ENCODE peak calls at places on chromosomes 13 and 19, in six cellular contexts. T is A549, I is GM12878, Y is K562, M is HepG2, L is endothelial cell of umbilical vein. D is an unnamed sample.

GRCh38 chr13:91719033-91719432 is 320.6 kb downstream of the GPC5 start:
- DNase-seq in L (peak), M (no peak), T (peak), Y (peak), I (no peak), D (peak)

GRCh38 chr13:102369303-102369702 is 32.5 kb downstream of the FGF14 start:
- DNase-seq in Y (peak), I (no peak), L (no peak), T (peak), M (no peak), D (peak)

GRCh38 chr13:50910483-50910805 is 853 bp downstream of the RNASEH2B start:
- DNase-seq in M (peak), T (peak), L (peak), I (no peak), Y (peak), D (peak)

GRCh38 chr19:47628058-47628771 is 19.3 kb downstream of the BICRA start:
- DNase-seq in I (no peak), L (no peak), T (no peak), Y (no peak), M (no peak), D (no peak)

GRCh38 chr13:94198666-94199065 is 280.8 kb downstream of the DCT start:
- DNase-seq in M (no peak), Y (no peak), L (no peak), I (no peak), T (no peak), D (no peak)

GRCh38 chr19:2089001-2089711 is 7.0 kb downstream of the MOB3A start:
- DNase-seq in Y (no peak), I (peak), T (no peak), L (peak), M (no peak), D (peak)

GRCh38 chr19:45152504-45153338 is 8.1 kb downstream of the NKPD1 start:
- DNase-seq in M (no peak), T (no peak), Y (no peak), L (peak), I (no peak), D (no peak)

GRCh38 chr13:113838711-113839201 is 25.1 kb downstream of the GAS6 start:
- DNase-seq in M (no peak), Y (no peak), I (no peak), T (no peak), L (no peak), D (no peak)

GRCh38 chr19:49069026-49069425 is 3.5 kb downstream of the KCNA7 start:
- DNase-seq in I (no peak), L (no peak), T (no peak), M (no peak), Y (no peak), D (no peak)

GRCh38 chr13:19959141-19959830 is 759 bp downstream of the ZMYM2 start:
- DNase-seq in T (peak), Y (peak), M (peak), L (peak), I (no peak), D (peak)

GRCh38 chr13:49995535-49996165 is 1.2 kb upstream of the TRIM13 start:
- DNase-seq in M (no peak), L (peak), T (no peak), I (peak), Y (no peak), D (peak)

GRCh38 chr13:112719016-112719415 is 29.2 kb downstream of the ATP11A start:
- DNase-seq in T (no peak), L (peak), Y (no peak), M (no peak), I (no peak), D (no peak)

GRCh38 chr13:112996671-112997091 is 27.7 kb downstream of the MCF2L start:
- DNase-seq in T (no peak), L (no peak), M (no peak), I (no peak), Y (no peak), D (no peak)

GRCh38 chr13:49183672-49184315 is 36.3 kb upstream of the MLNR start:
- DNase-seq in M (no peak), Y (no peak), T (no peak), I (no peak), L (peak), D (no peak)

GRCh38 chr19:49677232-49677881 is at the start of gene PRMT1:
- DNase-seq in M (peak), Y (peak), I (no peak), L (no peak), T (peak), D (peak)

GRCh38 chr13:58181111-58181510 is 549.6 kb downstream of the PCDH17 start:
- DNase-seq in I (no peak), Y (no peak), L (no peak), M (no peak), T (no peak), D (no peak)

GRCh38 chr13:112521073-112521685 is 66.8 kb downstream of the TUBGCP3 start:
- DNase-seq in M (no peak), L (no peak), T (no peak), Y (no peak), I (no peak), D (no peak)

GRCh38 chr13:27149702-27150101 is 21.9 kb downstream of the USP12 start:
- DNase-seq in I (no peak), L (no peak), T (no peak), Y (no peak), M (no peak), D (no peak)

GRCh38 chr19:47253467-47253881 is 2.9 kb upstream of the CCDC9 start:
- DNase-seq in L (no peak), I (no peak), M (peak), T (peak), Y (no peak), D (no peak)

GRCh38 chr13:38697628-38698333 is 10.9 kb downstream of the FREM2 start:
- DNase-seq in Y (no peak), I (no peak), T (no peak), M (no peak), L (no peak), D (peak)

GRCh38 chr19:35341006-35341405 is 6.7 kb upstream of the FFAR1 start:
- DNase-seq in M (no peak), I (no peak), Y (no peak), T (no peak), L (no peak), D (no peak)

DNA sequence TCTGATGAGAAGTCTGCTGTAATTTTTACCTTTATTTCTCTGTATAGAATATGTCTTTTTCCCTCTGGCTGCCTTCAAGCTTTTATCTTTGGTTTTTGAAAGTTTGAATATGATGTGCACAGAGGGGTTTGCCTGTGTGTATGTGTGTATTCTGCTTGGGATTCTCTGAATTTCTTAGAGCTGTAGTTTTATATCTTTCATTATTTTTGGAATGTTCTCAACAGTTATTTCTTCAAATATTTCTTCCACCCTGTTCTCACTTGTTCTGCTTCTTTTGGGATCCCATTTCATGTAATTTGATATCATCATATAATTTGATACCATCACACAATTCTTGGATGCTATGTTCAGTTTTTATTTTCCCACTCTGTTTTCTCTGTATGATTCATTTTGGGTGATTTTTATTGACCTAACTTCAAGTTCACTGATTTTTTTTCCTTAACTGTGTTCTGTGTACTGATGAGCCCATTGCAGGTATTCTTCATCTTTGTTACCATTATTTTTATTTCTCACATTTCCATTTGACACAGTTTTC is 7.5 kb downstream of the COG3 start:
- DNase-seq in Y (no peak), T (no peak), M (no peak), I (no peak), L (no peak), D (no peak)
- TF ChIP-seq CTCF in Y (no peak), T (no peak), M (no peak), I (no peak), L (no peak), D (no peak)

GRCh38 chr13:43657485-43657884 is 129.3 kb downstream of the ENOX1 start:
- DNase-seq in M (no peak), L (no peak), Y (no peak), T (no peak), I (no peak), D (no peak)
- TF ChIP-seq MYC in M (no peak), L (no peak), Y (no peak), T (no peak), I (no peak), D (no peak)

DNA sequence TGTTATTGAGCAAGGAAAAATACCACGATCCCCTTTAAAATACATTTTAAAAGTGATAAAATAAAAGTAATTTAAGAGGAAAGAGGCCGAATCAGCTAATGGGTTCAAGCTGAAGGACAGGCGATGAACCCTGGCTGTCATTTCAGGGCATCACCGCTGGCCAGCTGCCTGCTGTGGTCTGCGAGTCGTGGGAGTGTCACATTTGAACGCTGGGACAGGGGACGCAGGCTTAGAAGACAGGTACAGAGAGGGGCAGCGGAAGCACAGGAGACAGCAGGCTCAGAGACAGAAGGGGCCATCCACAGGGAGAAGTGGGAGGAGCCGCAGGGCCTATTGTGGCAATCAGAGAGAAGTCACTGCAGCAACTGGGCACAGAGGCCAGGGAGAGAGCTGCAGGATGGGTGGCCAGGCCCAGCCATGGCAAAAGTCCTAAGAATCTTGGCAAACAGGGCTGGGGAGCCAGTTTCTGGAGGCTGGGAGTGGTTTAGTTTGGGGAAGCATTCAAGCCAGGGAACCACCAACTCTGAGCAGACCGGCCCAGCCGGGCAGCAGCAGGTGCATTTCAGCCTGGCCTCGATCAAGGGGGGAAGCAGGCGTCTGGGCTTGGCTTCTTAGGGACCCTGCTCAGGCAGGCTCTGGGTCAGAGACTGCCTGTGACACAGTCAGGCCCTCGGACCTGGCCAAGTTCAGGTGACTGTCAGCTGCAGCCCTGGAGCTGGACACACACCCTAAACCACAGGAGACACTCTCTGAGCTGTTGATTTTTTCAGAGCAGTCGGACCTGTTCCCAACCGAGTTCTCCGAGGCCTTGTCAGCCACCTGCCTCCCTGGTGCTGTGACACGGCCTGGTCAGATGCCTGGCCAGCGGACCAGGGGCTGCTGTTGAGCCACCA is 11.9 kb downstream of the SH3GL1 start:
- DNase-seq in Y (no peak), T (no peak), I (no peak), M (no peak), L (no peak), D (no peak)
- TF ChIP-seq MAX in Y (no peak), T (no peak), I (no peak), M (no peak), L (no peak), D (no peak)

GRCh38 chr19:6059396-6059947 is 50.8 kb downstream of the RFX2 start:
- DNase-seq in T (no peak), M (no peak), Y (no peak), L (no peak), I (no peak), D (no peak)
- TF ChIP-seq CTCF in T (no peak), M (no peak), Y (no peak), L (no peak), I (no peak), D (no peak)